ENCODE peak calls at places on chromosomes 16 and 17, in nine cellular contexts. One of them, this sample, is unnamed.

GRCh38 chr17:83186226-83186625 is 106.8 kb downstream of the METRNL start:
- DNase-seq in sigmoid colon: peak
- DNase-seq in lower lobe of right lung: no peak
- DNase-seq in transverse colon: no peak
- DNase-seq in AG04449: no peak
- DNase-seq in CD8-positive, alpha-beta T cell: peak
- DNase-seq in pancreas: peak
- DNase-seq in uterus: no peak
- DNase-seq in lung: peak
- DNase-seq in this sample: no peak

GRCh38 chr16:61791465-61791864 is 244.8 kb downstream of the CDH8 start:
- DNase-seq in lower lobe of right lung: no peak
- DNase-seq in AG04449: no peak
- DNase-seq in transverse colon: no peak
- DNase-seq in CD8-positive, alpha-beta T cell: no peak
- DNase-seq in lung: no peak
- DNase-seq in uterus: no peak
- DNase-seq in pancreas: no peak
- DNase-seq in sigmoid colon: no peak
- DNase-seq in this sample: no peak

GRCh38 chr17:36722121-36722902 is 120.9 kb downstream of the MRM1 start:
- DNase-seq in uterus: peak
- DNase-seq in lung: peak
- DNase-seq in pancreas: no peak
- DNase-seq in sigmoid colon: peak
- DNase-seq in AG04449: no peak
- DNase-seq in CD8-positive, alpha-beta T cell: peak
- DNase-seq in transverse colon: peak
- DNase-seq in lower lobe of right lung: peak
- DNase-seq in this sample: no peak

GRCh38 chr17:55770220-55770870 is 19.5 kb downstream of the PCTP start:
- DNase-seq in pancreas: no peak
- DNase-seq in uterus: no peak
- DNase-seq in AG04449: peak
- DNase-seq in lung: no peak
- DNase-seq in transverse colon: no peak
- DNase-seq in CD8-positive, alpha-beta T cell: no peak
- DNase-seq in lower lobe of right lung: no peak
- DNase-seq in sigmoid colon: no peak
- DNase-seq in this sample: no peak

GRCh38 chr16:9115277-9115676 is 23.8 kb downstream of the HAPSTR1 start:
- DNase-seq in pancreas: no peak
- DNase-seq in uterus: no peak
- DNase-seq in lower lobe of right lung: no peak
- DNase-seq in CD8-positive, alpha-beta T cell: no peak
- DNase-seq in lung: peak
- DNase-seq in AG04449: no peak
- DNase-seq in transverse colon: no peak
- DNase-seq in sigmoid colon: no peak
- DNase-seq in this sample: no peak

GRCh38 chr16:66548868-66549267 is 1.1 kb downstream of the TK2 start:
- DNase-seq in transverse colon: no peak
- DNase-seq in lung: no peak
- DNase-seq in lower lobe of right lung: no peak
- DNase-seq in pancreas: no peak
- DNase-seq in CD8-positive, alpha-beta T cell: no peak
- DNase-seq in uterus: no peak
- DNase-seq in AG04449: no peak
- DNase-seq in sigmoid colon: no peak
- DNase-seq in this sample: no peak

GRCh38 chr16:12158428-12158827 is 181.9 kb downstream of the SNX29 start:
- DNase-seq in AG04449: peak
- DNase-seq in transverse colon: no peak
- DNase-seq in lower lobe of right lung: no peak
- DNase-seq in uterus: no peak
- DNase-seq in pancreas: no peak
- DNase-seq in lung: no peak
- DNase-seq in sigmoid colon: no peak
- DNase-seq in CD8-positive, alpha-beta T cell: no peak
- DNase-seq in this sample: no peak

GRCh38 chr17:69869667-69870066 is 205.4 kb upstream of the KCNJ16 start:
- DNase-seq in lower lobe of right lung: no peak
- DNase-seq in uterus: no peak
- DNase-seq in pancreas: no peak
- DNase-seq in AG04449: no peak
- DNase-seq in lung: no peak
- DNase-seq in transverse colon: no peak
- DNase-seq in CD8-positive, alpha-beta T cell: no peak
- DNase-seq in sigmoid colon: no peak
- DNase-seq in this sample: no peak

GRCh38 chr17:32491371-32492280 is 4.8 kb downstream of the CDK5R1 start:
- DNase-seq in uterus: no peak
- DNase-seq in lung: no peak
- DNase-seq in AG04449: no peak
- DNase-seq in transverse colon: no peak
- DNase-seq in CD8-positive, alpha-beta T cell: no peak
- DNase-seq in lower lobe of right lung: no peak
- DNase-seq in sigmoid colon: no peak
- DNase-seq in pancreas: no peak
- DNase-seq in this sample: no peak
- H3K4me3 ChIP-seq in uterus: no peak
- H3K4me3 ChIP-seq in lung: no peak
- H3K4me3 ChIP-seq in AG04449: no peak
- H3K4me3 ChIP-seq in transverse colon: no peak
- H3K4me3 ChIP-seq in CD8-positive, alpha-beta T cell: peak
- H3K4me3 ChIP-seq in lower lobe of right lung: no peak
- H3K4me3 ChIP-seq in sigmoid colon: no peak
- H3K4me3 ChIP-seq in pancreas: no peak
- H3K4me3 ChIP-seq in this sample: no peak

DNA sequence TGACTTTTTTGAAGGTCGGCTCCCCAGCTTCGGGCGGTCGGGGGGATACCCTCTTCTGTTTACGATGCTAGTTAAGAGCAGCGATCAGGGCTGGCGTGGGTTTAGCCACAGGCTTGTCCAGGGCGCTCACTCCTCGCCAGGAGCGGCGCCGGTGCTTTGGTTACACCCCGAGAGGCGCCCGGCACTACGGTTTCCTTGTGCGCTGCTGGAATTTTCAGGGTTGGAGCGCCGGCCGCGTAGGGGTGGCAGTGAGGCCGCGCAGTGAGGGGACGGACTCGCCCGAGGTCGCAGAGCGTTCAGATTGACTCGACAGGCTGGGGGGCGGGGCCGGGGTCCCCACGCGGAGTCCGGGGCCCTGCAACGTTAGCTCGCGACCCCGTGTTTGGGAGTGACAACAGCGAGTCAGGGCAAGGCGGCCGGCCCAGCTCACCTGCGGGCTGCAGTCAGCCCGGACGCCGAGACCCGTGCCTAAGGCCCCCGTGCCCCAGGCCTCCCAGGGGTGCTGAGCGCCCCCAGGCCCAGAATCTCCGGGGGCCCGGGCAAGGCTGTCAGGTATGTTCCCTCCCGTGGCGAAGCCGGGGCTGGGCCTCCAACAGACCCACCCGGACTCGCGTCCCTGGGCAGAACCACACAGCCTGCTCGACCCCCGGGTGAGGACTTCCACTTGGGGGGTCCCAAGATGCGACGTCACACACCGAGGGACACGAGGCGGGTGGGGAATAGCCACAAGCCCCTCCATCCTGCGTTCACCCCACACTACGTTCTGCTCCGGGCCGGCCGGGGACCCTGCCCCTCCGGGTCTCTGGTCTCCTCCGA is 1.3 kb upstream of the ACTG1 start:
- DNase-seq in lower lobe of right lung: peak
- DNase-seq in uterus: peak
- DNase-seq in transverse colon: peak
- DNase-seq in AG04449: no peak
- DNase-seq in pancreas: peak
- DNase-seq in sigmoid colon: peak
- DNase-seq in lung: peak
- DNase-seq in CD8-positive, alpha-beta T cell: peak
- DNase-seq in this sample: no peak
- TF ChIP-seq CTCF in lower lobe of right lung: no peak
- TF ChIP-seq CTCF in uterus: no peak
- TF ChIP-seq CTCF in transverse colon: no peak
- TF ChIP-seq CTCF in AG04449: peak
- TF ChIP-seq CTCF in pancreas: no peak
- TF ChIP-seq CTCF in sigmoid colon: no peak
- TF ChIP-seq CTCF in lung: no peak
- TF ChIP-seq CTCF in CD8-positive, alpha-beta T cell: no peak
- TF ChIP-seq CTCF in this sample: no peak

GRCh38 chr17:81000089-81000630 is 8.5 kb downstream of the CHMP6 start:
- DNase-seq in CD8-positive, alpha-beta T cell: no peak
- DNase-seq in lower lobe of right lung: peak
- DNase-seq in lung: no peak
- DNase-seq in pancreas: peak
- DNase-seq in AG04449: no peak
- DNase-seq in uterus: no peak
- DNase-seq in transverse colon: no peak
- DNase-seq in sigmoid colon: no peak
- DNase-seq in this sample: no peak

GRCh38 chr17:80997471-80998387 is 6.1 kb downstream of the CHMP6 start:
- DNase-seq in lower lobe of right lung: no peak
- DNase-seq in sigmoid colon: no peak
- DNase-seq in AG04449: no peak
- DNase-seq in uterus: no peak
- DNase-seq in CD8-positive, alpha-beta T cell: no peak
- DNase-seq in pancreas: peak
- DNase-seq in transverse colon: no peak
- DNase-seq in lung: no peak
- DNase-seq in this sample: no peak

GRCh38 chr17:81000631-81001357 is 9.2 kb downstream of the CHMP6 start:
- DNase-seq in pancreas: peak
- DNase-seq in CD8-positive, alpha-beta T cell: no peak
- DNase-seq in sigmoid colon: no peak
- DNase-seq in AG04449: no peak
- DNase-seq in lower lobe of right lung: no peak
- DNase-seq in lung: no peak
- DNase-seq in transverse colon: peak
- DNase-seq in uterus: no peak
- DNase-seq in this sample: no peak

GRCh38 chr17:80998388-80999223 is 7.0 kb downstream of the CHMP6 start:
- DNase-seq in lung: no peak
- DNase-seq in uterus: no peak
- DNase-seq in transverse colon: no peak
- DNase-seq in sigmoid colon: no peak
- DNase-seq in pancreas: peak
- DNase-seq in CD8-positive, alpha-beta T cell: no peak
- DNase-seq in lower lobe of right lung: no peak
- DNase-seq in AG04449: no peak
- DNase-seq in this sample: no peak

GRCh38 chr17:80999224-81000088 is 7.8 kb downstream of the CHMP6 start:
- DNase-seq in lower lobe of right lung: peak
- DNase-seq in AG04449: no peak
- DNase-seq in CD8-positive, alpha-beta T cell: no peak
- DNase-seq in transverse colon: no peak
- DNase-seq in uterus: no peak
- DNase-seq in lung: no peak
- DNase-seq in pancreas: peak
- DNase-seq in sigmoid colon: no peak
- DNase-seq in this sample: no peak
- H3K4me3 ChIP-seq in lower lobe of right lung: no peak
- H3K4me3 ChIP-seq in AG04449: no peak
- H3K4me3 ChIP-seq in CD8-positive, alpha-beta T cell: no peak
- H3K4me3 ChIP-seq in transverse colon: no peak
- H3K4me3 ChIP-seq in uterus: no peak
- H3K4me3 ChIP-seq in lung: no peak
- H3K4me3 ChIP-seq in pancreas: no peak
- H3K4me3 ChIP-seq in sigmoid colon: no peak
- H3K4me3 ChIP-seq in this sample: no peak

GRCh38 chr16:589658-590159 is at the start of gene RAB40C:
- DNase-seq in transverse colon: peak
- DNase-seq in uterus: peak
- DNase-seq in sigmoid colon: peak
- DNase-seq in pancreas: peak
- DNase-seq in CD8-positive, alpha-beta T cell: peak
- DNase-seq in lung: peak
- DNase-seq in AG04449: peak
- DNase-seq in lower lobe of right lung: peak
- DNase-seq in this sample: peak

GRCh38 chr16:588889-589657 is 793 bp upstream of the RAB40C start:
- DNase-seq in sigmoid colon: peak
- DNase-seq in lung: peak
- DNase-seq in lower lobe of right lung: peak
- DNase-seq in uterus: peak
- DNase-seq in pancreas: peak
- DNase-seq in AG04449: peak
- DNase-seq in CD8-positive, alpha-beta T cell: peak
- DNase-seq in transverse colon: peak
- DNase-seq in this sample: peak

GRCh38 chr16:590875-591200 is 972 bp downstream of the RAB40C start:
- DNase-seq in lower lobe of right lung: no peak
- DNase-seq in transverse colon: no peak
- DNase-seq in sigmoid colon: peak
- DNase-seq in CD8-positive, alpha-beta T cell: no peak
- DNase-seq in pancreas: no peak
- DNase-seq in AG04449: no peak
- DNase-seq in uterus: no peak
- DNase-seq in lung: no peak
- DNase-seq in this sample: no peak

GRCh38 chr16:591892-592517 is 2.1 kb downstream of the RAB40C start:
- DNase-seq in sigmoid colon: no peak
- DNase-seq in uterus: no peak
- DNase-seq in lower lobe of right lung: peak
- DNase-seq in AG04449: no peak
- DNase-seq in pancreas: no peak
- DNase-seq in transverse colon: no peak
- DNase-seq in lung: no peak
- DNase-seq in CD8-positive, alpha-beta T cell: no peak
- DNase-seq in this sample: no peak

GRCh38 chr16:590165-590874 is 454 bp downstream of the RAB40C start:
- DNase-seq in pancreas: peak
- DNase-seq in lung: no peak
- DNase-seq in transverse colon: no peak
- DNase-seq in sigmoid colon: peak
- DNase-seq in lower lobe of right lung: peak
- DNase-seq in uterus: peak
- DNase-seq in CD8-positive, alpha-beta T cell: no peak
- DNase-seq in AG04449: no peak
- DNase-seq in this sample: no peak
- TF ChIP-seq CTCF in pancreas: no peak
- TF ChIP-seq CTCF in lung: no peak
- TF ChIP-seq CTCF in transverse colon: peak
- TF ChIP-seq CTCF in sigmoid colon: no peak
- TF ChIP-seq CTCF in lower lobe of right lung: no peak
- TF ChIP-seq CTCF in uterus: no peak
- TF ChIP-seq CTCF in CD8-positive, alpha-beta T cell: no peak
- TF ChIP-seq CTCF in AG04449: no peak
- TF ChIP-seq CTCF in this sample: no peak

DNA sequence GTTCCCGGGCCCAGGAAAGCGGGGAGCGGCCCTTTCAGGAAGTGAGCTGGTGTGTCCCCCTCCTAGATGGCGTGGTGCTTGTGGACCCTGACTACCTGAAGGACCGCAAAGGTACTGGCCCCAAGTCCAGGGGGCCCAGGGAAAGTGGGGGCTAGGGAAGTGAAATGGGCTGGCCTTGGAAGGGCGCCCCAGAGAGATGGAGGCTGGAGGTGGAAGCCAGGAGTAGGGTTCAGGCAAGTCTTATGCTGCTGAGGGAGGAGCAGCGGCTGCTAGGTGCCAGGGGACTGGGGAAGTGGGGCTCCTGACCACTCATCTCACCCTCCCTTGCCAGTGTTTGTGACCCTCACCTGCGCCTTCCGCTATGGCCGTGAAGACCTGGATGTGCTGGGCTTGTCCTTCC is 5.6 kb downstream of the ARRB2 start:
- DNase-seq in pancreas: no peak
- DNase-seq in lung: no peak
- DNase-seq in AG04449: no peak
- DNase-seq in uterus: no peak
- DNase-seq in sigmoid colon: no peak
- DNase-seq in CD8-positive, alpha-beta T cell: no peak
- DNase-seq in lower lobe of right lung: peak
- DNase-seq in transverse colon: no peak
- DNase-seq in this sample: no peak
- H3K4me3 ChIP-seq in pancreas: no peak
- H3K4me3 ChIP-seq in lung: no peak
- H3K4me3 ChIP-seq in AG04449: no peak
- H3K4me3 ChIP-seq in uterus: no peak
- H3K4me3 ChIP-seq in sigmoid colon: no peak
- H3K4me3 ChIP-seq in CD8-positive, alpha-beta T cell: peak
- H3K4me3 ChIP-seq in lower lobe of right lung: no peak
- H3K4me3 ChIP-seq in transverse colon: no peak
- H3K4me3 ChIP-seq in this sample: no peak

This sample was measured in LNCaP clone FGC.